ENCODE peak calls at places on chromosome 1, in ten cellular contexts. P is mammary epithelial cell; T is bronchial epithelial cell; X is A549; Y is CD8-positive, alpha-beta T cell; W is tibial nerve; M is BJ; C is tibial artery; L is WTC11; H is lower leg skin. S is an unnamed sample.

GRCh38 chr1:25616080-25616931 is at the start of gene MAN1C1:
- DNase-seq in P (peak), T (peak), X (peak), Y (peak), W (peak), M (no peak), C (peak), L (peak), H (peak), S (peak)

GRCh38 chr1:150973258-150973825 is 1.3 kb downstream of the CERS2 start:
- DNase-seq in P (no peak), T (no peak), X (no peak), Y (no peak), W (no peak), M (no peak), C (no peak), L (no peak), H (no peak), S (no peak)

GRCh38 chr1:28328228-28328648 is 602 bp upstream of the MED18 start:
- DNase-seq in P (no peak), T (no peak), X (no peak), Y (no peak), W (no peak), M (no peak), C (no peak), L (no peak), H (no peak), S (no peak)

GRCh38 chr1:52600533-52601179 is 1.5 kb upstream of the GPX7 start:
- DNase-seq in P (no peak), T (no peak), X (no peak), Y (no peak), W (no peak), M (no peak), C (no peak), L (no peak), H (no peak), S (no peak)

GRCh38 chr1:193971595-193971994 is 785.2 kb upstream of the B3GALT2 start:
- DNase-seq in P (peak), T (peak), X (peak), Y (no peak), W (no peak), M (peak), C (no peak), L (no peak), H (no peak), S (peak)

GRCh38 chr1:227351443-227351842 is 33.2 kb upstream of the CDC42BPA start:
- DNase-seq in P (peak), T (peak), X (no peak), Y (no peak), W (no peak), M (peak), C (no peak), L (no peak), H (no peak), S (peak)

GRCh38 chr1:34279971-34280370 is 103.3 kb downstream of the C1orf94 start:
- DNase-seq in P (no peak), T (no peak), X (no peak), Y (no peak), W (no peak), M (no peak), C (no peak), L (no peak), H (no peak), S (no peak)

GRCh38 chr1:156803086-156803851 is 13.4 kb downstream of the SH2D2A start:
- DNase-seq in P (no peak), T (peak), X (no peak), Y (no peak), W (no peak), M (no peak), C (no peak), L (no peak), H (peak), S (no peak)

GRCh38 chr1:29508458-29509107 is 272.3 kb downstream of the PTPRU start:
- DNase-seq in P (no peak), T (no peak), X (no peak), Y (no peak), W (no peak), M (no peak), C (no peak), L (no peak), H (peak), S (no peak)

GRCh38 chr1:151059342-151060240 is at the start of gene CDC42SE1:
- DNase-seq in P (peak), T (peak), X (peak), Y (peak), W (peak), M (no peak), C (peak), L (peak), H (peak), S (peak)

GRCh38 chr1:217660353-217661062 is 29.4 kb downstream of the SPATA17 start:
- DNase-seq in P (peak), T (peak), X (peak), Y (no peak), W (no peak), M (peak), C (no peak), L (no peak), H (no peak), S (peak)

GRCh38 chr1:46418976-46419375 is 24.9 kb downstream of the FAAH start:
- DNase-seq in P (no peak), T (no peak), X (no peak), Y (no peak), W (no peak), M (no peak), C (no peak), L (no peak), H (no peak), S (no peak)

GRCh38 chr1:219773775-219774174 is 154.6 kb downstream of the SLC30A10 start:
- DNase-seq in P (no peak), T (no peak), X (no peak), Y (no peak), W (no peak), M (no peak), C (no peak), L (no peak), H (no peak), S (no peak)

GRCh38 chr1:206679738-206680211 is 4.9 kb upstream of the MAPKAPK2 start:
- DNase-seq in P (no peak), T (no peak), X (no peak), Y (no peak), W (no peak), M (no peak), C (no peak), L (no peak), H (no peak), S (no peak)

GRCh38 chr1:196393282-196393681 is 215.0 kb downstream of the KCNT2 start:
- DNase-seq in P (no peak), T (no peak), X (no peak), Y (no peak), W (no peak), M (no peak), C (no peak), L (no peak), H (no peak), S (no peak)

GRCh38 chr1:117051224-117052064 is 8.7 kb upstream of the TTF2 start:
- DNase-seq in P (peak), T (peak), X (no peak), Y (no peak), W (no peak), M (no peak), C (no peak), L (no peak), H (no peak), S (peak)

DNA sequence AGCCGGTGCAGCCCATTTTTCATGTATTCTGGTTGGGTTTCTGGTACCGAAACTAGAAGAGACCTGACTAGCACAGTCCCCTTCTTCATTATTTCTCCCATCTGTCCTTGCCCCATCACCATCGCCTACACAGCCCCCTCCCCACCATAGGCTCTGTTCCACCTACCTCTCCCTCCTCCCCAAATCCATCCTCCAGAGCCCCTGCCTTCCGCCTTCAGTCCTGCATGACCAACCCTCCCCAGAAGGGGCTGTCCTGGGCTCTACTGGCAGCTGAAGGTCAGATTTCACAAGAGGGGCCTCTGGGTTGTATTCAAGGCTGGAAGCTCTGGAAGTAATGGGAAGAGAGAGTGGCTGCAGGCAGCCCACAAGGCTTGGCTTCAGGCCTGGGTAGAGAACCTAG is 55.2 kb downstream of the SDC3 start:
- DNase-seq in P (no peak), T (no peak), X (no peak), Y (no peak), W (no peak), M (no peak), C (no peak), L (peak), H (no peak), S (no peak)
- TF ChIP-seq CTCF in P (no peak), T (no peak), X (no peak), Y (no peak), W (no peak), M (no peak), C (no peak), L (no peak), H (no peak), S (no peak)

DNA sequence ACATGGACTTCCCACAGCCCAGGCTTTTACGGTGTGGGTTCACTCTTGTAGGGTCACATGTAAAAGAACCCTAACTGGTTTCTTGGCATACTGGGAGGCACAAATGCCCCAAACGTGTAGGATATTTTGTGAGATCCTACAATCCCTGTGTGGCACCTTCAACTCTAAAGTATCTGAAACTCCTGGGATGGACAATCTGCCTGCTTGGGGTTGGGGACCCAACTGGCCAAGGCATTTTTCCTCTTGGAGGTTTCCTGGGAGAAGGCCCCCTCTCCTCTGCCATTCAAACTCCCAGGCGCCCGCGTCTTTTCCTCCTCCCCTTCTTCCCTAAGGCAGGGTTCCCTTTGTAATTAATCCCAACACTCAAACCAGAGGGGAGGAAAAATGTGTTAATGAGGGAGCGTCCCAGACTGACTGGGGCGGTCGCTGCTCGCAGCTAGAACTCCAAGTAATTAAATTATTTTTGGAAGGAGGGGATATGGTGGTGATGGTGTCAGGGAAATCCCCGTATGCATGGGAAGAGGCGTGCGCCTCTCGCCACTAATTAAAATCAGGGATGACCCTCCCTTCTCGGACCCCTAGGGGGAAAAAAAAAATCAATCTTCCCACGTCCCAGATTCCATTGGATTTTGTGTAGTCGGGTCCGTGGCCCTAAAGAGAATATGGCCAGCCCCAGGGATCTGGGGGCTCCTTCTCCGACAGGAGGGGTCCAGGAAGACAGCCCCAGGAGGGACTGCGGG is 650 bp upstream of the VANGL2 start:
- DNase-seq in P (no peak), T (no peak), X (no peak), Y (no peak), W (no peak), M (no peak), C (no peak), L (peak), H (no peak), S (no peak)
- TF ChIP-seq CTCF in P (no peak), T (no peak), X (no peak), Y (no peak), W (no peak), M (no peak), C (no peak), L (peak), H (no peak), S (no peak)

GRCh38 chr1:89087241-89087640 is 22.2 kb upstream of the GBP1 start:
- DNase-seq in P (no peak), T (no peak), X (no peak), Y (no peak), W (no peak), M (no peak), C (no peak), L (no peak), H (no peak), S (no peak)

GRCh38 chr1:89088597-89088996 is 23.6 kb upstream of the GBP1 start:
- DNase-seq in P (no peak), T (no peak), X (no peak), Y (no peak), W (no peak), M (no peak), C (no peak), L (no peak), H (no peak), S (no peak)

GRCh38 chr1:89089962-89090361 is 25.0 kb upstream of the GBP1 start:
- DNase-seq in P (no peak), T (no peak), X (no peak), Y (no peak), W (no peak), M (no peak), C (no peak), L (no peak), H (no peak), S (no peak)

GRCh38 chr1:89081005-89081404 is 16.0 kb upstream of the GBP1 start:
- DNase-seq in P (no peak), T (no peak), X (no peak), Y (no peak), W (no peak), M (no peak), C (no peak), L (no peak), H (no peak), S (no peak)

GRCh38 chr1:89085781-89086180 is 20.8 kb upstream of the GBP1 start:
- DNase-seq in P (peak), T (no peak), X (no peak), Y (peak), W (no peak), M (no peak), C (no peak), L (peak), H (no peak), S (no peak)
- TF ChIP-seq CTCF in P (peak), T (no peak), X (no peak), Y (peak), W (peak), M (peak), C (no peak), L (peak), H (no peak), S (peak)

GRCh38 chr1:68600049-68600661 is 103.3 kb upstream of the DEPDC1 start:
- DNase-seq in P (peak), T (peak), X (peak), Y (no peak), W (no peak), M (no peak), C (no peak), L (peak), H (no peak), S (peak)
- TF ChIP-seq CTCF in P (peak), T (peak), X (no peak), Y (no peak), W (peak), M (peak), C (peak), L (peak), H (no peak), S (peak)

GRCh38 chr1:235635938-235636663 is 13.5 kb downstream of the GNG4 start:
- DNase-seq in P (no peak), T (peak), X (no peak), Y (no peak), W (no peak), M (no peak), C (no peak), L (no peak), H (no peak), S (no peak)
- TF ChIP-seq CTCF in P (peak), T (peak), X (no peak), Y (no peak), W (no peak), M (no peak), C (no peak), L (no peak), H (no peak), S (no peak)

DNA sequence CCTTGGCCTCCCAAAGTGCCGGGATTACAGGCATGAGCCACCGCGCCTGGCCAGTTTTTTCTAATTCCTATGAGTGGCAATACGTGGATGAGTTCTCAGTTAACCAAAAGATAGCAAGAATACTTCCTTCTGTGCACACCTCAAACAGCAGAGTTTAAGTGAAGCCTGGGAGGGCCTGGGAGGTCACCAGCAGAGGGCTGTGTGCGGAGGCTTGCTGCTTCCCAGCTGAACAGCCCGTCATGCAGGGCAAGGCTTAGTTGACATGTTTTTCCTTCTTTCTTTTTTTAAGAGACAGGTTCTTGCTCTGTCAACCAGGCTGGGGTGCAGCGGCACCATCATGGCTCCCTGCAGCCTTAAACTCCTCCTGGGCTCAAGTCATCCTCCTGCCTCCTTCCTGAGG is 17.8 kb downstream of the GNG4 start:
- DNase-seq in P (no peak), T (no peak), X (no peak), Y (no peak), W (no peak), M (no peak), C (no peak), L (no peak), H (no peak), S (no peak)
- TF ChIP-seq CTCF in P (no peak), T (no peak), X (no peak), Y (no peak), W (no peak), M (no peak), C (no peak), L (no peak), H (no peak), S (no peak)

DNA sequence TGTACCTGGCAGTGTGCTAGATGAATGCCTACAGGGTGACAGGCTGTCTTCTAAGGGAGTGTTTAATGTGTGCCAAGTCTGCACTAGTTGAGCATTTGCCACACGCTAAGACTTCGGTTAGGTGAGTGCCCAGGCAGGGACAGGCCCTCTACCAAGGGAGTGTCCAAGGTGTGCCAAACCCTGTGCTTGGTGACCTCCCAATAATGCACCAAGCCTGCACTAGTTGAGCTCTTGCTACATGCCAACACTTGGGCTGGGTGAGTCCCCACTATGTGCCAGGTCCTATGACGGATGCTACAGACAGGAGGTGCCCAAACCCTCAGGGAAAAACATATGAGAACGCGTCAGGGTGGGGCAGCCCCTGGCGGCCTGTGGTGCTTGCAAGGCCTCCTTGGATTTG is 10.8 kb downstream of the SLC6A9 start:
- DNase-seq in P (no peak), T (no peak), X (no peak), Y (no peak), W (no peak), M (no peak), C (no peak), L (no peak), H (no peak), S (no peak)
- TF ChIP-seq CTCF in P (no peak), T (no peak), X (no peak), Y (no peak), W (no peak), M (no peak), C (no peak), L (no peak), H (no peak), S (no peak)